ENCODE peak calls at places on chromosomes 2 and 18, in four cellular contexts. One of them, this sample, is unnamed.

GRCh38 chr2:88181511-88181910 is 11.4 kb downstream of the THNSL2 start:
- DNase-seq in tibial nerve: no peak
- DNase-seq in ovary: no peak
- DNase-seq in HepG2: no peak
- DNase-seq in this sample: no peak

GRCh38 chr2:199118701-199119241 is 339.0 kb downstream of the SATB2 start:
- DNase-seq in HepG2: no peak
- DNase-seq in tibial nerve: no peak
- DNase-seq in ovary: no peak
- DNase-seq in this sample: no peak

GRCh38 chr2:85326406-85326945 is 1.3 kb downstream of the TGOLN2 start:
- DNase-seq in ovary: no peak
- DNase-seq in HepG2: peak; percentile 52
- DNase-seq in tibial nerve: no peak
- DNase-seq in this sample: no peak

GRCh38 chr2:207165121-207166038 is at the start of gene KLF7:
- DNase-seq in ovary: peak; percentile 68
- DNase-seq in HepG2: no peak
- DNase-seq in tibial nerve: no peak
- DNase-seq in this sample: peak; percentile 92

GRCh38 chr2:149056541-149056940 is 18.0 kb downstream of the LYPD6B start:
- DNase-seq in ovary: no peak
- DNase-seq in tibial nerve: no peak
- DNase-seq in HepG2: no peak
- DNase-seq in this sample: no peak

GRCh38 chr2:168849610-168850009 is 40.6 kb downstream of the SPC25 start:
- DNase-seq in tibial nerve: no peak
- DNase-seq in HepG2: peak; percentile 73
- DNase-seq in ovary: peak; percentile 78
- DNase-seq in this sample: no peak

GRCh38 chr2:180063494-180063893 is 56.4 kb upstream of the CWC22 start:
- DNase-seq in tibial nerve: no peak
- DNase-seq in ovary: no peak
- DNase-seq in HepG2: no peak
- DNase-seq in this sample: no peak

GRCh38 chr2:235614176-235614860 is 120.5 kb downstream of the AGAP1 start:
- DNase-seq in tibial nerve: no peak
- DNase-seq in ovary: no peak
- DNase-seq in HepG2: no peak
- DNase-seq in this sample: no peak

GRCh38 chr2:205290299-205290698 is 392.0 kb upstream of the NRP2 start:
- DNase-seq in HepG2: no peak
- DNase-seq in ovary: no peak
- DNase-seq in tibial nerve: no peak
- DNase-seq in this sample: no peak

GRCh38 chr2:924202-924601 is 26.4 kb upstream of the SNTG2 start:
- DNase-seq in ovary: no peak
- DNase-seq in tibial nerve: no peak
- DNase-seq in HepG2: no peak
- DNase-seq in this sample: no peak

GRCh38 chr18:8826971-8827370 is 121.6 kb downstream of the MTCL1 start:
- DNase-seq in ovary: no peak
- DNase-seq in HepG2: no peak
- DNase-seq in tibial nerve: no peak
- DNase-seq in this sample: no peak

GRCh38 chr2:46885376-46885775 is 30.2 kb downstream of the MCFD2 start:
- DNase-seq in ovary: no peak
- DNase-seq in HepG2: no peak
- DNase-seq in tibial nerve: no peak
- DNase-seq in this sample: no peak

GRCh38 chr2:59449264-59449663 is 1104.2 kb downstream of the BCL11A start:
- DNase-seq in HepG2: no peak
- DNase-seq in ovary: no peak
- DNase-seq in tibial nerve: no peak
- DNase-seq in this sample: no peak

GRCh38 chr2:80459028-80459427 is 154.5 kb upstream of the LRRTM1 start:
- DNase-seq in tibial nerve: no peak
- DNase-seq in ovary: no peak
- DNase-seq in HepG2: no peak
- DNase-seq in this sample: no peak

GRCh38 chr18:8812631-8813030 is 107.3 kb downstream of the MTCL1 start:
- DNase-seq in HepG2: no peak
- DNase-seq in tibial nerve: no peak
- DNase-seq in ovary: no peak
- DNase-seq in this sample: no peak

GRCh38 chr2:6073260-6074141 is 381.3 kb downstream of the SOX11 start:
- DNase-seq in HepG2: no peak
- DNase-seq in ovary: peak; percentile 62
- DNase-seq in tibial nerve: no peak
- DNase-seq in this sample: no peak

GRCh38 chr2:174195253-174195652 is 53.1 kb downstream of the OLA1 start:
- DNase-seq in ovary: no peak
- DNase-seq in tibial nerve: no peak
- DNase-seq in HepG2: no peak
- DNase-seq in this sample: no peak

GRCh38 chr2:239928457-239929350 is 96.4 kb downstream of the NDUFA10 start:
- DNase-seq in HepG2: no peak
- DNase-seq in ovary: peak; percentile 19
- DNase-seq in tibial nerve: no peak
- DNase-seq in this sample: no peak

GRCh38 chr2:20516646-20517341 is 69.9 kb downstream of the RHOB start:
- DNase-seq in ovary: peak; percentile 65
- DNase-seq in tibial nerve: no peak
- DNase-seq in HepG2: peak; percentile 58
- DNase-seq in this sample: no peak

GRCh38 chr2:201643216-201643651 is at the start of gene TMEM237:
- DNase-seq in tibial nerve: peak; percentile 29
- DNase-seq in HepG2: peak; percentile 13
- DNase-seq in ovary: peak; percentile 82
- DNase-seq in this sample: no peak

GRCh38 chr2:105888625-105889024 is 143.9 kb downstream of the NCK2 start:
- DNase-seq in tibial nerve: no peak
- DNase-seq in ovary: no peak
- DNase-seq in HepG2: peak; percentile 58
- DNase-seq in this sample: no peak

GRCh38 chr2:39160982-39161381 is 40.1 kb upstream of the SOS1 start:
- DNase-seq in HepG2: no peak
- DNase-seq in ovary: no peak
- DNase-seq in tibial nerve: no peak
- DNase-seq in this sample: no peak

GRCh38 chr2:157443795-157444642 is at the start of gene CYTIP:
- DNase-seq in tibial nerve: no peak
- DNase-seq in ovary: no peak
- DNase-seq in HepG2: no peak
- DNase-seq in this sample: no peak

GRCh38 chr2:108370080-108370479 is 7.7 kb upstream of the SULT1C4 start:
- DNase-seq in tibial nerve: no peak
- DNase-seq in HepG2: peak; percentile 79
- DNase-seq in ovary: no peak
- DNase-seq in this sample: no peak

GRCh38 chr18:65659912-65660311 is 90.9 kb upstream of the CDH7 start:
- DNase-seq in tibial nerve: no peak
- DNase-seq in ovary: no peak
- DNase-seq in HepG2: no peak
- DNase-seq in this sample: no peak

GRCh38 chr2:119683717-119684443 is 4.9 kb downstream of the TMEM177 start:
- DNase-seq in ovary: peak; percentile 81
- DNase-seq in tibial nerve: no peak
- DNase-seq in HepG2: no peak
- DNase-seq in this sample: no peak

GRCh38 chr18:58639751-58640427 is 11.0 kb upstream of the ALPK2 start:
- DNase-seq in ovary: no peak
- DNase-seq in tibial nerve: no peak
- DNase-seq in HepG2: no peak
- DNase-seq in this sample: no peak

GRCh38 chr18:43383031-43383430 is 105.7 kb upstream of the SYT4 start:
- DNase-seq in HepG2: no peak
- DNase-seq in ovary: no peak
- DNase-seq in tibial nerve: no peak
- DNase-seq in this sample: no peak

GRCh38 chr2:221896505-221897151 is 324.5 kb upstream of the EPHA4 start:
- DNase-seq in ovary: peak; percentile 44
- DNase-seq in HepG2: no peak
- DNase-seq in tibial nerve: peak; percentile 15
- DNase-seq in this sample: no peak

GRCh38 chr18:72700961-72701710 is 157.0 kb upstream of the CBLN2 start:
- DNase-seq in ovary: no peak
- DNase-seq in HepG2: peak; percentile 9
- DNase-seq in tibial nerve: no peak
- DNase-seq in this sample: no peak

GRCh38 chr2:16663121-16663905 is 2.3 kb downstream of the CYRIA start:
- DNase-seq in HepG2: no peak
- DNase-seq in tibial nerve: no peak
- DNase-seq in ovary: no peak
- DNase-seq in this sample: peak; percentile 79

GRCh38 chr2:196113061-196113974 is 44.7 kb upstream of the DNAH7 start:
- DNase-seq in HepG2: no peak
- DNase-seq in ovary: no peak
- DNase-seq in tibial nerve: no peak
- DNase-seq in this sample: no peak

GRCh38 chr18:22739243-22739642 is 193.9 kb upstream of the RBBP8 start:
- DNase-seq in tibial nerve: no peak
- DNase-seq in HepG2: no peak
- DNase-seq in ovary: no peak
- DNase-seq in this sample: no peak
- H3K27me3 ChIP-seq in tibial nerve: no peaks in the 10 kb centered on the region
- H3K27me3 ChIP-seq in HepG2: no peaks in the 10 kb centered on the region
- H3K27me3 ChIP-seq in ovary: no peaks in the 10 kb centered on the region
- H3K27me3 ChIP-seq in this sample: no peaks in the 10 kb centered on the region

DNA sequence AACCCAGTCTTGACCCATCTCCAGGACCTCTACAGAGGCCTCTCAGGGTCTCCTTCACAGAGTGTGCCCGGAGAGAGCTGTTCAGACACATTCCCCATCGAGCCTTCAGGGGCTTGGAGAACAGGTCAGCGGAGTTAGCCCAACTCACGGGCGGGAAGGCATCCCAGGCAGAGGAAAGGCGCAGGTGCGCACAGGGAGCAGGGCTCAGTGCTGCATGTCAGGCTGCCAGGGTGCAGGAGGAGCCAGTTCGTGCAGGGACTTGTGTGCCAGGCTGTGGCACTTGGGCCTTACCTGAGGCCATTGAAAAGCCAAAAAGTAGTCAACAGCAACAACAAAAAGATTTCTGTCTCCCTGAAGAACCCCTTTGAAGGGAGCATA is 104.0 kb downstream of the ITGB1BP1 start:
- DNase-seq in ovary: no peak
- DNase-seq in HepG2: no peak
- DNase-seq in tibial nerve: no peak
- DNase-seq in this sample: no peak
- H3K27ac ChIP-seq in ovary: peak overlapping the region; percentile 64
- H3K27ac ChIP-seq in HepG2: no peak overlapping the region
- H3K27ac ChIP-seq in tibial nerve: peak overlapping the region; percentile 70
- H3K27ac ChIP-seq in this sample: peak overlapping the region; percentile 28

GRCh38 chr2:166675553-166675952 is 181.5 kb upstream of the SCN7A start:
- DNase-seq in tibial nerve: no peak
- DNase-seq in HepG2: no peak
- DNase-seq in ovary: no peak
- DNase-seq in this sample: no peak
- TF ChIP-seq EP300 in tibial nerve: no peak
- TF ChIP-seq EP300 in HepG2: no peak
- TF ChIP-seq EP300 in ovary: no peak
- TF ChIP-seq EP300 in this sample: no peak

GRCh38 chr2:172088245-172089004 is 3.1 kb downstream of the DLX1 start:
- DNase-seq in ovary: no peak
- DNase-seq in HepG2: no peak
- DNase-seq in tibial nerve: no peak
- DNase-seq in this sample: peak; percentile 77

GRCh38 chr2:172089633-172090032 is 4.3 kb downstream of the DLX1 start:
- DNase-seq in HepG2: no peak
- DNase-seq in tibial nerve: no peak
- DNase-seq in ovary: no peak
- DNase-seq in this sample: no peak

GRCh38 chr2:172090044-172090946 is 5.0 kb downstream of the DLX1 start:
- DNase-seq in tibial nerve: no peak
- DNase-seq in ovary: no peak
- DNase-seq in HepG2: no peak
- DNase-seq in this sample: peak; percentile 68

GRCh38 chr2:172087780-172088244 is 2.5 kb downstream of the DLX1 start:
- DNase-seq in ovary: no peak
- DNase-seq in tibial nerve: no peak
- DNase-seq in HepG2: no peak
- DNase-seq in this sample: peak; percentile 75

GRCh38 chr2:172089005-172089504 is 3.7 kb downstream of the DLX1 start:
- DNase-seq in HepG2: no peak
- DNase-seq in ovary: no peak
- DNase-seq in tibial nerve: no peak
- DNase-seq in this sample: no peak
- H3K27me3 ChIP-seq in HepG2: peaks cover 16% of the 10 kb centered on the region
- H3K27me3 ChIP-seq in ovary: peaks cover 45% of the 10 kb centered on the region
- H3K27me3 ChIP-seq in tibial nerve: peaks cover 100% of the 10 kb centered on the region
- H3K27me3 ChIP-seq in this sample: peaks cover 99% of the 10 kb centered on the region

GRCh38 chr2:154264024-154264423 is 392.3 kb downstream of the GALNT13 start:
- DNase-seq in HepG2: no peak
- DNase-seq in ovary: no peak
- DNase-seq in tibial nerve: no peak
- DNase-seq in this sample: no peak
- H3K27ac ChIP-seq in HepG2: no peak overlapping the region
- H3K27ac ChIP-seq in ovary: no peak overlapping the region
- H3K27ac ChIP-seq in tibial nerve: no peak overlapping the region
- H3K27ac ChIP-seq in this sample: no peak overlapping the region

GRCh38 chr2:215532844-215533243 is 97.0 kb upstream of the FN1 start:
- DNase-seq in tibial nerve: no peak
- DNase-seq in HepG2: peak; percentile 46
- DNase-seq in ovary: no peak
- DNase-seq in this sample: no peak

GRCh38 chr2:215537621-215538020 is 101.8 kb upstream of the FN1 start:
- DNase-seq in HepG2: no peak
- DNase-seq in ovary: no peak
- DNase-seq in tibial nerve: no peak
- DNase-seq in this sample: no peak

GRCh38 chr2:215535125-215535668 is 99.3 kb upstream of the FN1 start:
- DNase-seq in tibial nerve: no peak
- DNase-seq in ovary: no peak
- DNase-seq in HepG2: peak; percentile 15
- DNase-seq in this sample: no peak

GRCh38 chr2:215535726-215536125 is 99.9 kb upstream of the FN1 start:
- DNase-seq in HepG2: peak; percentile 48
- DNase-seq in ovary: no peak
- DNase-seq in tibial nerve: no peak
- DNase-seq in this sample: no peak

DNA sequence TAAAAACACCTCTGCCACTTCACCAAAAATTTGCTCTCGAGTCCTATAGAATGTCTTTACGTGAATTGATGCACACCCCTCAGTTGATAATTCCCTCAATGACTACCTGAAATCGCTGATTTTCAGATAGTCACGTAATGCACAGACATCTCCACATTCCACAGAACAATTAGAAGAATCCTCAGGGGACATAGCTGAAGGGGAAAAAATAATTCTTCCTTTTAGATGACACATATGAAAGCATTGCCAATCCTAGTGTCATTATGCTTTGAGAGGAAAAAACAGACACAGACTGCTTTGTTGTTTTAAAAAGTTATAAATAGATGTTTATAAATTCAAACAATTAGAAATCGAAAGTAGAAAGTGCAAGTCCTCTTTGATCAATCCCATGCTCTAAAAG is 100.6 kb upstream of the FN1 start:
- DNase-seq in tibial nerve: no peak
- DNase-seq in ovary: no peak
- DNase-seq in HepG2: no peak
- DNase-seq in this sample: no peak
- TF ChIP-seq EP300 in tibial nerve: no peak
- TF ChIP-seq EP300 in ovary: no peak
- TF ChIP-seq EP300 in HepG2: no peak
- TF ChIP-seq EP300 in this sample: no peak

This sample was measured in esophagus muscularis mucosa.